ENCODE peak calls at places on chromosome 4, in ten cellular contexts. One of them, this sample, is unnamed.

GRCh38 chr4:39227906-39228305 is 45.6 kb downstream of the WDR19 start:
- DNase-seq in T-helper 2 cell: no peak
- DNase-seq in keratinocyte: no peak
- DNase-seq in naive thymus-derived CD4-positive, alpha-beta T cell: no peak
- DNase-seq in naive B cell: no peak
- DNase-seq in breast epithelium: no peak
- DNase-seq in SJSA1: no peak
- DNase-seq in NCI-H1092: no peak
- DNase-seq in activated CD4-positive, alpha-beta T cell treated with anti-CD3 and anti-CD28 coated beads for 48 hours: no peak
- DNase-seq in type B pancreatic cell: no peak
- DNase-seq in this sample: no peak

GRCh38 chr4:4858527-4858926 is 938 bp upstream of the MSX1 start:
- DNase-seq in T-helper 2 cell: no peak
- DNase-seq in keratinocyte: no peak
- DNase-seq in naive thymus-derived CD4-positive, alpha-beta T cell: no peak
- DNase-seq in naive B cell: no peak
- DNase-seq in breast epithelium: no peak
- DNase-seq in SJSA1: no peak
- DNase-seq in NCI-H1092: no peak
- DNase-seq in activated CD4-positive, alpha-beta T cell treated with anti-CD3 and anti-CD28 coated beads for 48 hours: no peak
- DNase-seq in type B pancreatic cell: no peak
- DNase-seq in this sample: no peak

GRCh38 chr4:26780524-26780923 is 80.1 kb upstream of the STIM2 start:
- DNase-seq in T-helper 2 cell: no peak
- DNase-seq in keratinocyte: peak
- DNase-seq in naive thymus-derived CD4-positive, alpha-beta T cell: no peak
- DNase-seq in naive B cell: no peak
- DNase-seq in breast epithelium: no peak
- DNase-seq in SJSA1: no peak
- DNase-seq in NCI-H1092: no peak
- DNase-seq in activated CD4-positive, alpha-beta T cell treated with anti-CD3 and anti-CD28 coated beads for 48 hours: no peak
- DNase-seq in type B pancreatic cell: no peak
- DNase-seq in this sample: no peak

GRCh38 chr4:159776915-159777314 is 674.0 kb downstream of the RAPGEF2 start:
- DNase-seq in T-helper 2 cell: no peak
- DNase-seq in keratinocyte: no peak
- DNase-seq in naive thymus-derived CD4-positive, alpha-beta T cell: no peak
- DNase-seq in naive B cell: no peak
- DNase-seq in breast epithelium: no peak
- DNase-seq in SJSA1: no peak
- DNase-seq in NCI-H1092: no peak
- DNase-seq in activated CD4-positive, alpha-beta T cell treated with anti-CD3 and anti-CD28 coated beads for 48 hours: no peak
- DNase-seq in type B pancreatic cell: no peak
- DNase-seq in this sample: no peak

GRCh38 chr4:96652821-96653220 is 812.9 kb downstream of the PDHA2 start:
- DNase-seq in T-helper 2 cell: no peak
- DNase-seq in keratinocyte: no peak
- DNase-seq in naive thymus-derived CD4-positive, alpha-beta T cell: no peak
- DNase-seq in naive B cell: no peak
- DNase-seq in breast epithelium: no peak
- DNase-seq in SJSA1: no peak
- DNase-seq in NCI-H1092: no peak
- DNase-seq in activated CD4-positive, alpha-beta T cell treated with anti-CD3 and anti-CD28 coated beads for 48 hours: no peak
- DNase-seq in type B pancreatic cell: no peak
- DNase-seq in this sample: no peak

GRCh38 chr4:60724623-60725022 is 475.5 kb upstream of the ADGRL3 start:
- DNase-seq in T-helper 2 cell: no peak
- DNase-seq in keratinocyte: no peak
- DNase-seq in naive thymus-derived CD4-positive, alpha-beta T cell: no peak
- DNase-seq in naive B cell: no peak
- DNase-seq in breast epithelium: no peak
- DNase-seq in SJSA1: peak
- DNase-seq in NCI-H1092: no peak
- DNase-seq in activated CD4-positive, alpha-beta T cell treated with anti-CD3 and anti-CD28 coated beads for 48 hours: no peak
- DNase-seq in type B pancreatic cell: no peak
- DNase-seq in this sample: no peak

GRCh38 chr4:67198757-67199156 is 346.5 kb downstream of the CENPC start:
- DNase-seq in T-helper 2 cell: no peak
- DNase-seq in keratinocyte: no peak
- DNase-seq in naive thymus-derived CD4-positive, alpha-beta T cell: no peak
- DNase-seq in naive B cell: no peak
- DNase-seq in breast epithelium: no peak
- DNase-seq in SJSA1: peak
- DNase-seq in NCI-H1092: peak
- DNase-seq in activated CD4-positive, alpha-beta T cell treated with anti-CD3 and anti-CD28 coated beads for 48 hours: no peak
- DNase-seq in type B pancreatic cell: no peak
- DNase-seq in this sample: no peak

GRCh38 chr4:110107868-110108267 is 90.5 kb downstream of the ELOVL6 start:
- DNase-seq in T-helper 2 cell: no peak
- DNase-seq in keratinocyte: no peak
- DNase-seq in naive thymus-derived CD4-positive, alpha-beta T cell: no peak
- DNase-seq in naive B cell: no peak
- DNase-seq in breast epithelium: no peak
- DNase-seq in SJSA1: no peak
- DNase-seq in NCI-H1092: no peak
- DNase-seq in activated CD4-positive, alpha-beta T cell treated with anti-CD3 and anti-CD28 coated beads for 48 hours: no peak
- DNase-seq in type B pancreatic cell: no peak
- DNase-seq in this sample: no peak

GRCh38 chr4:186760576-186760975 is 36.9 kb upstream of the FAT1 start:
- DNase-seq in T-helper 2 cell: no peak
- DNase-seq in keratinocyte: no peak
- DNase-seq in naive thymus-derived CD4-positive, alpha-beta T cell: no peak
- DNase-seq in naive B cell: no peak
- DNase-seq in breast epithelium: no peak
- DNase-seq in SJSA1: peak
- DNase-seq in NCI-H1092: no peak
- DNase-seq in activated CD4-positive, alpha-beta T cell treated with anti-CD3 and anti-CD28 coated beads for 48 hours: no peak
- DNase-seq in type B pancreatic cell: no peak
- DNase-seq in this sample: no peak

GRCh38 chr4:61319156-61319555 is 119.0 kb downstream of the ADGRL3 start:
- DNase-seq in T-helper 2 cell: no peak
- DNase-seq in keratinocyte: no peak
- DNase-seq in naive thymus-derived CD4-positive, alpha-beta T cell: no peak
- DNase-seq in naive B cell: no peak
- DNase-seq in breast epithelium: no peak
- DNase-seq in SJSA1: no peak
- DNase-seq in NCI-H1092: no peak
- DNase-seq in activated CD4-positive, alpha-beta T cell treated with anti-CD3 and anti-CD28 coated beads for 48 hours: no peak
- DNase-seq in type B pancreatic cell: no peak
- DNase-seq in this sample: no peak

GRCh38 chr4:54439831-54440243 is 210.7 kb downstream of the PDGFRA start:
- DNase-seq in T-helper 2 cell: no peak
- DNase-seq in keratinocyte: no peak
- DNase-seq in naive thymus-derived CD4-positive, alpha-beta T cell: no peak
- DNase-seq in naive B cell: no peak
- DNase-seq in breast epithelium: no peak
- DNase-seq in SJSA1: no peak
- DNase-seq in NCI-H1092: no peak
- DNase-seq in activated CD4-positive, alpha-beta T cell treated with anti-CD3 and anti-CD28 coated beads for 48 hours: no peak
- DNase-seq in type B pancreatic cell: no peak
- DNase-seq in this sample: no peak

GRCh38 chr4:81491943-81492342 is 20.2 kb upstream of the RASGEF1B start:
- DNase-seq in T-helper 2 cell: no peak
- DNase-seq in keratinocyte: no peak
- DNase-seq in naive thymus-derived CD4-positive, alpha-beta T cell: peak
- DNase-seq in naive B cell: peak
- DNase-seq in breast epithelium: no peak
- DNase-seq in SJSA1: no peak
- DNase-seq in NCI-H1092: no peak
- DNase-seq in activated CD4-positive, alpha-beta T cell treated with anti-CD3 and anti-CD28 coated beads for 48 hours: no peak
- DNase-seq in type B pancreatic cell: no peak
- DNase-seq in this sample: no peak

GRCh38 chr4:61309616-61310015 is 109.5 kb downstream of the ADGRL3 start:
- DNase-seq in T-helper 2 cell: no peak
- DNase-seq in keratinocyte: no peak
- DNase-seq in naive thymus-derived CD4-positive, alpha-beta T cell: no peak
- DNase-seq in naive B cell: no peak
- DNase-seq in breast epithelium: no peak
- DNase-seq in SJSA1: no peak
- DNase-seq in NCI-H1092: no peak
- DNase-seq in activated CD4-positive, alpha-beta T cell treated with anti-CD3 and anti-CD28 coated beads for 48 hours: no peak
- DNase-seq in type B pancreatic cell: no peak
- DNase-seq in this sample: peak

GRCh38 chr4:72592076-72592475 is 23.1 kb upstream of the ADAMTS3 start:
- DNase-seq in T-helper 2 cell: no peak
- DNase-seq in keratinocyte: no peak
- DNase-seq in naive thymus-derived CD4-positive, alpha-beta T cell: no peak
- DNase-seq in naive B cell: no peak
- DNase-seq in breast epithelium: no peak
- DNase-seq in SJSA1: no peak
- DNase-seq in NCI-H1092: no peak
- DNase-seq in activated CD4-positive, alpha-beta T cell treated with anti-CD3 and anti-CD28 coated beads for 48 hours: no peak
- DNase-seq in type B pancreatic cell: no peak
- DNase-seq in this sample: no peak

GRCh38 chr4:161952382-161952781 is 211.4 kb downstream of the FSTL5 start:
- DNase-seq in T-helper 2 cell: no peak
- DNase-seq in keratinocyte: no peak
- DNase-seq in naive thymus-derived CD4-positive, alpha-beta T cell: no peak
- DNase-seq in naive B cell: no peak
- DNase-seq in breast epithelium: no peak
- DNase-seq in SJSA1: no peak
- DNase-seq in NCI-H1092: no peak
- DNase-seq in activated CD4-positive, alpha-beta T cell treated with anti-CD3 and anti-CD28 coated beads for 48 hours: no peak
- DNase-seq in type B pancreatic cell: no peak
- DNase-seq in this sample: no peak

GRCh38 chr4:132169660-132170059 is 979.4 kb upstream of the PCDH10 start:
- DNase-seq in T-helper 2 cell: no peak
- DNase-seq in keratinocyte: no peak
- DNase-seq in naive thymus-derived CD4-positive, alpha-beta T cell: no peak
- DNase-seq in naive B cell: no peak
- DNase-seq in breast epithelium: no peak
- DNase-seq in SJSA1: no peak
- DNase-seq in NCI-H1092: no peak
- DNase-seq in activated CD4-positive, alpha-beta T cell treated with anti-CD3 and anti-CD28 coated beads for 48 hours: no peak
- DNase-seq in type B pancreatic cell: no peak
- DNase-seq in this sample: no peak

GRCh38 chr4:2843909-2844584 is 403 bp downstream of the ADD1 start:
- DNase-seq in T-helper 2 cell: no peak
- DNase-seq in keratinocyte: no peak
- DNase-seq in naive thymus-derived CD4-positive, alpha-beta T cell: no peak
- DNase-seq in naive B cell: no peak
- DNase-seq in breast epithelium: no peak
- DNase-seq in SJSA1: peak
- DNase-seq in NCI-H1092: no peak
- DNase-seq in activated CD4-positive, alpha-beta T cell treated with anti-CD3 and anti-CD28 coated beads for 48 hours: peak
- DNase-seq in type B pancreatic cell: no peak
- DNase-seq in this sample: no peak

GRCh38 chr4:52635130-52635529 is 24.0 kb downstream of the USP46 start:
- DNase-seq in T-helper 2 cell: no peak
- DNase-seq in keratinocyte: no peak
- DNase-seq in naive thymus-derived CD4-positive, alpha-beta T cell: no peak
- DNase-seq in naive B cell: no peak
- DNase-seq in breast epithelium: no peak
- DNase-seq in SJSA1: no peak
- DNase-seq in NCI-H1092: no peak
- DNase-seq in activated CD4-positive, alpha-beta T cell treated with anti-CD3 and anti-CD28 coated beads for 48 hours: no peak
- DNase-seq in type B pancreatic cell: no peak
- DNase-seq in this sample: no peak

GRCh38 chr4:108690738-108691137 is 40.3 kb downstream of the OSTC start:
- DNase-seq in T-helper 2 cell: no peak
- DNase-seq in keratinocyte: no peak
- DNase-seq in naive thymus-derived CD4-positive, alpha-beta T cell: no peak
- DNase-seq in naive B cell: no peak
- DNase-seq in breast epithelium: no peak
- DNase-seq in SJSA1: no peak
- DNase-seq in NCI-H1092: no peak
- DNase-seq in activated CD4-positive, alpha-beta T cell treated with anti-CD3 and anti-CD28 coated beads for 48 hours: no peak
- DNase-seq in type B pancreatic cell: no peak
- DNase-seq in this sample: no peak

GRCh38 chr4:38204317-38205060 is 244.3 kb downstream of the PTTG2 start:
- DNase-seq in T-helper 2 cell: no peak
- DNase-seq in keratinocyte: no peak
- DNase-seq in naive thymus-derived CD4-positive, alpha-beta T cell: no peak
- DNase-seq in naive B cell: no peak
- DNase-seq in breast epithelium: no peak
- DNase-seq in SJSA1: no peak
- DNase-seq in NCI-H1092: no peak
- DNase-seq in activated CD4-positive, alpha-beta T cell treated with anti-CD3 and anti-CD28 coated beads for 48 hours: no peak
- DNase-seq in type B pancreatic cell: no peak
- DNase-seq in this sample: no peak

GRCh38 chr4:15778191-15778741 is at the start of gene CD38:
- DNase-seq in T-helper 2 cell: no peak
- DNase-seq in keratinocyte: no peak
- DNase-seq in naive thymus-derived CD4-positive, alpha-beta T cell: peak
- DNase-seq in naive B cell: peak
- DNase-seq in breast epithelium: no peak
- DNase-seq in SJSA1: no peak
- DNase-seq in NCI-H1092: no peak
- DNase-seq in activated CD4-positive, alpha-beta T cell treated with anti-CD3 and anti-CD28 coated beads for 48 hours: peak
- DNase-seq in type B pancreatic cell: no peak
- DNase-seq in this sample: no peak

GRCh38 chr4:19776021-19776459 is 475.7 kb upstream of the SLIT2 start:
- DNase-seq in T-helper 2 cell: no peak
- DNase-seq in keratinocyte: peak
- DNase-seq in naive thymus-derived CD4-positive, alpha-beta T cell: no peak
- DNase-seq in naive B cell: no peak
- DNase-seq in breast epithelium: no peak
- DNase-seq in SJSA1: peak
- DNase-seq in NCI-H1092: peak
- DNase-seq in activated CD4-positive, alpha-beta T cell treated with anti-CD3 and anti-CD28 coated beads for 48 hours: no peak
- DNase-seq in type B pancreatic cell: no peak
- DNase-seq in this sample: no peak

GRCh38 chr4:144703494-144703893 is 57.5 kb downstream of the HHIP start:
- DNase-seq in T-helper 2 cell: no peak
- DNase-seq in keratinocyte: no peak
- DNase-seq in naive thymus-derived CD4-positive, alpha-beta T cell: no peak
- DNase-seq in naive B cell: no peak
- DNase-seq in breast epithelium: no peak
- DNase-seq in SJSA1: no peak
- DNase-seq in NCI-H1092: no peak
- DNase-seq in activated CD4-positive, alpha-beta T cell treated with anti-CD3 and anti-CD28 coated beads for 48 hours: no peak
- DNase-seq in type B pancreatic cell: no peak
- DNase-seq in this sample: no peak

GRCh38 chr4:24559889-24560288 is 24.5 kb downstream of the DHX15 start:
- DNase-seq in T-helper 2 cell: no peak
- DNase-seq in keratinocyte: no peak
- DNase-seq in naive thymus-derived CD4-positive, alpha-beta T cell: no peak
- DNase-seq in naive B cell: no peak
- DNase-seq in breast epithelium: no peak
- DNase-seq in SJSA1: no peak
- DNase-seq in NCI-H1092: no peak
- DNase-seq in activated CD4-positive, alpha-beta T cell treated with anti-CD3 and anti-CD28 coated beads for 48 hours: no peak
- DNase-seq in type B pancreatic cell: no peak
- DNase-seq in this sample: no peak

GRCh38 chr4:17447675-17448298 is 64.1 kb downstream of the QDPR start:
- DNase-seq in T-helper 2 cell: no peak
- DNase-seq in keratinocyte: no peak
- DNase-seq in naive thymus-derived CD4-positive, alpha-beta T cell: peak
- DNase-seq in naive B cell: no peak
- DNase-seq in breast epithelium: no peak
- DNase-seq in SJSA1: peak
- DNase-seq in NCI-H1092: peak
- DNase-seq in activated CD4-positive, alpha-beta T cell treated with anti-CD3 and anti-CD28 coated beads for 48 hours: peak
- DNase-seq in type B pancreatic cell: no peak
- DNase-seq in this sample: no peak

GRCh38 chr4:24978291-24979072 is 52.3 kb downstream of the LGI2 start:
- DNase-seq in T-helper 2 cell: no peak
- DNase-seq in keratinocyte: no peak
- DNase-seq in naive thymus-derived CD4-positive, alpha-beta T cell: no peak
- DNase-seq in naive B cell: no peak
- DNase-seq in breast epithelium: no peak
- DNase-seq in SJSA1: no peak
- DNase-seq in NCI-H1092: no peak
- DNase-seq in activated CD4-positive, alpha-beta T cell treated with anti-CD3 and anti-CD28 coated beads for 48 hours: no peak
- DNase-seq in type B pancreatic cell: no peak
- DNase-seq in this sample: no peak

GRCh38 chr4:153781280-153781679 is 7.6 kb downstream of the SFRP2 start:
- DNase-seq in T-helper 2 cell: no peak
- DNase-seq in keratinocyte: no peak
- DNase-seq in naive thymus-derived CD4-positive, alpha-beta T cell: no peak
- DNase-seq in naive B cell: no peak
- DNase-seq in breast epithelium: no peak
- DNase-seq in SJSA1: no peak
- DNase-seq in NCI-H1092: no peak
- DNase-seq in activated CD4-positive, alpha-beta T cell treated with anti-CD3 and anti-CD28 coated beads for 48 hours: no peak
- DNase-seq in type B pancreatic cell: no peak
- DNase-seq in this sample: no peak

This sample was measured in cerebellum.